ENCODE peak calls at places on chromosome 5, in nine cellular contexts. G is mammary epithelial cell, U is IMR-90, K is astrocyte of the cerebellum, Z is neural progenitor cell, W is Peyer's patch, D is AG04450, R is spleen, V is Caco-2. T is an unnamed sample.

GRCh38 chr5:38077652-38078051 is 180.7 kb upstream of the EGFLAM start:
- DNase-seq in U (no peak), D (no peak), V (no peak), G (no peak), Z (no peak), R (no peak), W (no peak), K (no peak), T (no peak)

GRCh38 chr5:150497274-150497988 is 10.5 kb upstream of the NDST1 start:
- DNase-seq in G (peak), D (peak), U (peak), W (no peak), K (no peak), Z (no peak), V (no peak), R (no peak), T (no peak)

GRCh38 chr5:15757103-15757502 is 257.1 kb downstream of the FBXL7 start:
- DNase-seq in D (no peak), Z (no peak), W (no peak), G (no peak), K (peak), R (no peak), V (no peak), U (peak), T (no peak)

GRCh38 chr5:92378961-92379611 is 996.0 kb upstream of the ARRDC3 start:
- DNase-seq in Z (peak), V (no peak), R (no peak), U (peak), W (no peak), G (peak), D (no peak), K (no peak), T (no peak)

GRCh38 chr5:78589928-78590327 is 58.6 kb downstream of the LHFPL2 start:
- DNase-seq in Z (no peak), R (no peak), W (no peak), G (no peak), K (no peak), V (no peak), D (no peak), U (no peak), T (no peak)

GRCh38 chr5:39114155-39114554 is 40.0 kb upstream of the RICTOR start:
- DNase-seq in V (no peak), D (no peak), R (no peak), K (no peak), W (no peak), G (no peak), Z (no peak), U (no peak), T (no peak)

GRCh38 chr5:144275329-144275728 is 104.7 kb downstream of the KCTD16 start:
- DNase-seq in K (no peak), Z (peak), W (no peak), V (no peak), G (no peak), D (no peak), R (no peak), U (no peak), T (no peak)

GRCh38 chr5:422323-423232 is 20.4 kb upstream of the EXOC3 start:
- DNase-seq in G (no peak), U (no peak), V (no peak), K (no peak), W (peak), D (no peak), Z (no peak), R (no peak), T (no peak)

GRCh38 chr5:97844797-97845196 is 661.8 kb upstream of the RIOK2 start:
- DNase-seq in G (no peak), D (no peak), Z (peak), W (no peak), R (no peak), K (no peak), V (no peak), U (no peak), T (peak)

GRCh38 chr5:153543959-153544470 is 53.5 kb downstream of the GRIA1 start:
- DNase-seq in U (peak), K (no peak), W (no peak), R (no peak), Z (no peak), V (no peak), D (no peak), G (no peak), T (no peak)

GRCh38 chr5:16864566-16864965 is 71.5 kb downstream of the MYO10 start:
- DNase-seq in D (no peak), V (no peak), G (no peak), R (no peak), K (no peak), Z (no peak), W (no peak), U (no peak), T (no peak)

GRCh38 chr5:65809817-65810531 is 88.0 kb downstream of the NLN start:
- DNase-seq in Z (no peak), D (no peak), R (no peak), W (peak), V (no peak), U (peak), G (no peak), K (peak), T (no peak)

GRCh38 chr5:65482280-65482726 is 583 bp upstream of the ADAMTS6 start:
- DNase-seq in W (no peak), K (no peak), V (no peak), D (no peak), U (peak), R (no peak), G (peak), Z (peak), T (peak)

GRCh38 chr5:72379936-72380335 is 59.8 kb downstream of the PTCD2 start:
- DNase-seq in D (no peak), U (peak), W (no peak), G (peak), K (no peak), R (no peak), Z (no peak), V (no peak), T (no peak)

GRCh38 chr5:32707394-32707997 is 3.6 kb upstream of the NPR3 start:
- DNase-seq in V (no peak), D (no peak), R (no peak), U (peak), W (no peak), K (no peak), G (no peak), Z (peak), T (peak)

GRCh38 chr5:132749506-132749905 is 2.3 kb downstream of the CCNI2 start:
- DNase-seq in Z (no peak), V (no peak), R (no peak), D (no peak), K (no peak), G (no peak), U (no peak), W (no peak), T (no peak)

GRCh38 chr5:54259090-54259489 is 51.3 kb downstream of the ARL15 start:
- DNase-seq in V (no peak), Z (no peak), R (no peak), W (no peak), K (no peak), D (no peak), U (peak), G (peak), T (no peak)

GRCh38 chr5:64096771-64097170 is 68.9 kb upstream of the RNF180 start:
- DNase-seq in R (no peak), G (no peak), K (no peak), V (no peak), Z (no peak), D (no peak), U (no peak), W (no peak), T (no peak)

GRCh38 chr5:157730900-157731271 is 334 bp upstream of the THG1L start:
- DNase-seq in R (no peak), G (no peak), Z (no peak), V (no peak), D (no peak), K (no peak), W (no peak), U (no peak), T (no peak)

GRCh38 chr5:133483406-133484090 is 128.8 kb downstream of the FSTL4 start:
- DNase-seq in G (no peak), K (no peak), D (no peak), V (no peak), R (no peak), W (no peak), U (no peak), Z (no peak), T (no peak)

GRCh38 chr5:82155305-82155704 is 122.8 kb downstream of the RPS23 start:
- DNase-seq in G (no peak), K (no peak), Z (no peak), V (no peak), U (no peak), R (no peak), D (no peak), W (no peak), T (no peak)

GRCh38 chr5:120516799-120517198 is 52.7 kb downstream of the PRR16 start:
- DNase-seq in Z (no peak), W (no peak), G (peak), D (no peak), K (peak), R (no peak), V (no peak), U (peak), T (no peak)

GRCh38 chr5:128426090-128426534 is 111.9 kb downstream of the FBN2 start:
- DNase-seq in D (no peak), G (no peak), V (no peak), Z (no peak), U (no peak), W (no peak), K (peak), R (no peak), T (peak)

GRCh38 chr5:94691947-94692346 is 73.5 kb downstream of the SLF1 start:
- DNase-seq in V (no peak), W (no peak), Z (peak), G (peak), D (no peak), U (peak), R (no peak), K (peak), T (no peak)

GRCh38 chr5:24773241-24773640 is 128.5 kb upstream of the CDH10 start:
- DNase-seq in U (no peak), W (no peak), Z (no peak), V (no peak), G (no peak), R (no peak), K (no peak), D (no peak), T (no peak)

GRCh38 chr5:16536818-16537217 is 71.2 kb upstream of the ZNF622 start:
- DNase-seq in Z (no peak), K (no peak), D (no peak), R (no peak), W (no peak), G (no peak), U (no peak), V (no peak), T (no peak)

GRCh38 chr5:136016945-136017530 is 11.8 kb upstream of the TGFBI start:
- DNase-seq in U (peak), Z (no peak), R (no peak), W (no peak), K (peak), D (no peak), V (no peak), G (peak), T (no peak)

GRCh38 chr5:15621094-15621493 is 121.1 kb downstream of the FBXL7 start:
- DNase-seq in K (no peak), G (no peak), D (no peak), W (no peak), R (no peak), U (peak), Z (no peak), V (no peak), T (no peak)

GRCh38 chr5:56323505-56323904 is 90.4 kb upstream of the ANKRD55 start:
- DNase-seq in R (no peak), W (no peak), U (peak), V (no peak), Z (no peak), K (peak), G (peak), D (peak), T (no peak)

GRCh38 chr5:1731091-1731639 is 68.5 kb downstream of the MRPL36 start:
- DNase-seq in U (no peak), Z (no peak), G (no peak), K (no peak), W (peak), V (no peak), D (no peak), R (peak), T (no peak)

GRCh38 chr5:14675865-14676300 is 11.4 kb downstream of the OTULIN start:
- DNase-seq in W (no peak), D (no peak), R (no peak), V (no peak), K (no peak), U (no peak), G (no peak), Z (no peak), T (peak)

GRCh38 chr5:101878190-101878589 is 417.9 kb downstream of the SLCO4C1 start:
- DNase-seq in W (no peak), G (no peak), D (no peak), Z (no peak), K (no peak), V (no peak), R (no peak), U (no peak), T (no peak)

GRCh38 chr5:159849437-159850191 is 66.7 kb upstream of the ADRA1B start:
- DNase-seq in V (no peak), Z (no peak), D (peak), W (no peak), K (peak), R (no peak), G (peak), U (peak), T (no peak)

GRCh38 chr5:120457839-120458507 is 6.1 kb upstream of the PRR16 start:
- DNase-seq in W (peak), U (peak), V (peak), G (peak), D (no peak), R (peak), Z (peak), K (no peak), T (peak)

GRCh38 chr5:133119233-133119711 is 67.5 kb downstream of the HSPA4 start:
- DNase-seq in D (no peak), Z (no peak), U (no peak), K (no peak), R (no peak), G (no peak), V (no peak), W (no peak), T (no peak)

GRCh38 chr5:157471709-157472108 is 11.7 kb downstream of the NIPAL4 start:
- DNase-seq in V (peak), W (no peak), Z (peak), U (peak), G (peak), D (no peak), R (no peak), K (no peak), T (peak)

GRCh38 chr5:53246042-53246836 is 136.7 kb upstream of the MOCS2 start:
- DNase-seq in W (no peak), K (peak), R (no peak), D (peak), Z (no peak), G (peak), U (peak), V (no peak), T (no peak)

GRCh38 chr5:53239301-53239990 is 129.9 kb upstream of the MOCS2 start:
- DNase-seq in Z (no peak), U (peak), K (no peak), G (no peak), R (no peak), D (no peak), W (no peak), V (no peak), T (no peak)

GRCh38 chr5:53243403-53243802 is 133.8 kb upstream of the MOCS2 start:
- DNase-seq in U (no peak), Z (no peak), D (no peak), W (no peak), V (no peak), G (no peak), R (no peak), K (no peak), T (no peak)
- TF ChIP-seq CTCF in U (no peak), Z (peak), D (no peak), W (no peak), V (no peak), G (peak), R (no peak), K (no peak), T (no peak)

GRCh38 chr5:174678107-174678506 is 46.3 kb upstream of the MSX2 start:
- DNase-seq in W (no peak), V (no peak), U (no peak), R (no peak), G (no peak), D (no peak), Z (no peak), K (no peak), T (no peak)
- H3K4me3 ChIP-seq in W (no peak), V (no peak), U (no peak), R (no peak), G (no peak), D (no peak), Z (no peak), K (no peak), T (no peak)

DNA sequence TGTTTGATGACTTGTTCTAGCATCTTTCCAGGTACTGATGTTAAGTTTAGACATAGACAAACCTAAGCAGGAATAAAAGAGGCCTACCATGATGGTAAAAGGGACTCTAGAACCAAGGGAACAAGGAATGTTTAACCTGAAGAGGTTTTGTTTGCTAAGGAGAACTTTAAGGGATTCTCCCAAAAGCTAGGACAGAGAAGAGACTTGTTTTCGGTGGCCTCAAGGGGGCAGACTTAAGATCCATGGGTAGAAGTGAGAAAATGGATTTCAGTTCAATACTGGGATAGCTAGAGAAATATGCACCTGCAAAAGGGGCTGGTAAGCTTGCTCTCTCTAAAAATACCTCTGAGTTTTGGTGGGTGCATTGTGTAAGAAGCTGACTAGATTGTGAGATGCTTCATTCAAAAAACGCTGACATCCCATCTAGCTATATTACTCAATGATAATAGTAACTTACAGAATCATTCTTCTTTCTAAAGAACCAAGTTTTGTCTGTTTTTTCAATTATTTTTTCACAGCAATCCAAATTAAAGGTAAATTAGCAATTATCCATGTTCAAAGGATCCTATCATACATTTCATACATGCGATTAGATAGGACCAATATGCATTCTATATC is 5.5 kb upstream of the ADRB2 start:
- DNase-seq in R (no peak), W (no peak), V (no peak), Z (peak), U (peak), D (no peak), K (peak), G (peak), T (peak)
- TF ChIP-seq CTCF in R (peak), W (peak), V (peak), Z (peak), U (peak), D (peak), K (peak), G (peak), T (peak)

DNA sequence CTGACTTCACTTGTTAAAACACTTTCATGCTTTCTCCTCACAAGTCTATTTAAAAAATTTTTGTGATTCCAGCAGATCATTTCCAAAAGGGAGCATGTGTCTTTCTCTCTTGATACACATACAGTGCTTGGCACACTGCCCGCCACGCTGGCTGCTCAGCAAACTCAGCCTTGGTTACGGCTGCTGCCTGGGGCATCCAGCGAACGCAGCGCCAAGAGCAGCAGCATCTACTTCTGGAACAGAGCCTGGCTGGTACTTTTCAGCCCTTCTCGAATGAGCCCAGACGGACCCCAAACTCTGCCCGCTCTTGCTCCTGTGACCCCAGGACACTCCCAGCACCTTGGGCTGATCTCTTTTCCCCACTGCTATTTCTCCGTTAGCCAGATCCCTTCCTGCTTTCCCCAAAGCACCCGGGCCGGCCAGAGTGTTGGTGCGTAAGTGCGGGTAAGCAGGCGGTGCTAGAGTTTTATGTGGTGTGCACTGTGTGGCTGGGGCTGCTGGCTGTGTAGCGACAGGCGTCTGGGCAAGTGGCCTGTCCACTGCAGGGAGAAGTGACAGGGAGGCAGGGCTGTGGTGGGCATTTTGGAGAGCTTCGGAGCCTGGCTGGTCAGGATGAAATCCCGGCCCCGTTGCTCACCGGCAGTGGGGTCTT is 73.2 kb downstream of the SH3PXD2B start:
- DNase-seq in V (peak), R (no peak), D (peak), U (peak), G (no peak), W (no peak), K (peak), Z (no peak), T (no peak)
- H3K4me3 ChIP-seq in V (no peak), R (no peak), D (no peak), U (no peak), G (no peak), W (no peak), K (no peak), Z (no peak), T (no peak)

GRCh38 chr5:140042551-140043507 is at the start of gene NRG2:
- DNase-seq in W (peak), Z (peak), D (no peak), R (peak), G (peak), U (peak), V (peak), K (no peak), T (peak)
- TF ChIP-seq CTCF in W (peak), Z (peak), D (peak), R (peak), G (peak), U (peak), V (peak), K (peak), T (peak)

GRCh38 chr5:124888622-124889521 is 142.4 kb upstream of the ZNF608 start:
- DNase-seq in G (no peak), K (no peak), V (no peak), D (no peak), R (no peak), W (no peak), U (no peak), Z (peak), T (no peak)
- H3K4me3 ChIP-seq in G (no peak), K (no peak), V (no peak), D (no peak), R (no peak), W (no peak), U (no peak), Z (no peak), T (no peak)

DNA sequence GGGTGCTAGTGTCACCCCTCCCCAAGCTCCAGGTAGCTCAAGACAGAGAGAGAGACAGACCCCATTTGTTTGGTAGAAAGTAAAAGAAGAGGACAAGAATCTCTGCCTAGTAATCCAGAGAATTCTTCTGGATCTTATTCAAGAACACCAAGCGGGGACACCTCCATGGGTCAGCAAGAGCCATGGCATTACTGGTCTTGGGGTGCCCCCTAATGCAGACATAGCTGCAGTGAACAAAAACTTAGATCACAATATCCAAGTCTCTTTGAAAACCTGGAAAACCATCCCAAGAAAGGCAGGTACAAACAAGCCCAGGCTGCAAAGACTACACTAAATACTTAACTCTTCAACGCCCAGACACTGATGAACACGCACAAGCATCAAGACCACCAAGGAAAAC is 29.9 kb upstream of the PDE4D start:
- DNase-seq in W (no peak), V (no peak), Z (peak), G (peak), U (peak), D (no peak), K (no peak), R (no peak), T (no peak)
- TF ChIP-seq CTCF in W (no peak), V (no peak), Z (peak), G (no peak), U (peak), D (peak), K (no peak), R (no peak), T (no peak)